ENCODE peak calls at places on chromosomes 3 and 15, in seven cellular contexts. V, S, J, C, O, H and W are unnamed samples.

GRCh38 chr3:113496924-113497323 is 18.0 kb downstream of the SPICE1 start:
- DNase-seq in V (no peak), H (no peak), O (no peak), J (no peak), C (no peak), S (no peak), W (no peak)

GRCh38 chr3:52086461-52086860 is 30.1 kb upstream of the DUSP7 start:
- DNase-seq in H (peak; percentile 6), S (no peak), O (no peak), C (no peak), V (no peak), J (no peak), W (no peak)

GRCh38 chr15:40285151-40285898 is 2.5 kb upstream of the ANKRD63 start:
- DNase-seq in J (no peak), O (no peak), H (no peak), V (no peak), S (no peak), C (no peak), W (no peak)

GRCh38 chr15:48536681-48537091 is 108.8 kb downstream of the FBN1 start:
- DNase-seq in C (no peak), S (no peak), V (no peak), J (no peak), H (no peak), O (no peak), W (no peak)

GRCh38 chr3:184448321-184449160 is 68.7 kb downstream of the CHRD start:
- DNase-seq in V (no peak), S (no peak), C (no peak), J (no peak), O (no peak), H (no peak), W (no peak)

GRCh38 chr3:62567097-62568021 is 194.0 kb upstream of the FEZF2 start:
- DNase-seq in O (no peak), C (no peak), J (no peak), V (no peak), H (peak; percentile 53), S (peak; percentile 72), W (no peak)

GRCh38 chr3:181952221-181952620 is 240.5 kb downstream of the SOX2 start:
- DNase-seq in O (no peak), J (no peak), V (no peak), H (no peak), S (no peak), C (no peak), W (no peak)

GRCh38 chr15:74302821-74303359 is 64.6 kb downstream of the CYP11A1 start:
- DNase-seq in J (peak; percentile 85), O (no peak), H (peak; percentile 57), S (peak; percentile 70), C (peak; percentile 43), V (peak; percentile 60), W (no peak)

GRCh38 chr3:149388714-149389417 is 11.4 kb upstream of the TM4SF1 start:
- DNase-seq in V (no peak), C (no peak), S (no peak), O (no peak), J (no peak), H (no peak), W (no peak)

GRCh38 chr15:26134812-26135211 is 271.7 kb upstream of the ATP10A start:
- DNase-seq in V (no peak), S (no peak), C (no peak), J (no peak), O (no peak), H (no peak), W (no peak)

GRCh38 chr3:43632269-43632733 is 10.5 kb upstream of the ANO10 start:
- DNase-seq in H (no peak), S (no peak), C (no peak), J (no peak), V (no peak), O (no peak), W (no peak)

GRCh38 chr15:62993066-62993465 is 49.5 kb upstream of the TPM1 start:
- DNase-seq in S (no peak), H (no peak), C (no peak), J (no peak), V (no peak), O (no peak), W (no peak)